ENCODE peak calls at places on chromosomes 7 and 10, in eight cellular contexts. R is MCF 10A, W is mucosa of descending colon, O is Calu3, B is tibial artery, E is GM13976, T is lower lobe of right lung, J is A673. X is an unnamed sample.

GRCh38 chr10:86251426-86251825 is 115.2 kb downstream of the GRID1 start:
- DNase-seq in R (no peak), W (no peak), O (no peak), B (no peak), E (no peak), T (no peak), J (no peak), X (no peak)

GRCh38 chr10:9608592-9608991 is 1409.1 kb upstream of the CELF2 start:
- DNase-seq in R (peak), W (no peak), O (no peak), B (no peak), E (no peak), T (no peak), J (no peak), X (no peak)

GRCh38 chr10:18399158-18399557 is 252.2 kb downstream of the NSUN6 start:
- DNase-seq in R (no peak), W (no peak), O (no peak), B (no peak), E (no peak), T (no peak), J (no peak), X (no peak)

GRCh38 chr7:127413962-127414361 is 21.5 kb upstream of the ZNF800 start:
- DNase-seq in R (no peak), W (no peak), O (no peak), B (no peak), E (no peak), T (no peak), J (no peak), X (no peak)

GRCh38 chr7:42746226-42746625 is 165.6 kb downstream of the C7orf25 start:
- DNase-seq in R (peak), W (no peak), O (no peak), B (no peak), E (no peak), T (no peak), J (peak), X (no peak)

GRCh38 chr7:134910214-134910890 is 76.0 kb upstream of the AGBL3 start:
- DNase-seq in R (no peak), W (peak), O (no peak), B (no peak), E (no peak), T (no peak), J (no peak), X (no peak)

GRCh38 chr10:68759967-68760366 is 38.9 kb downstream of the CCAR1 start:
- DNase-seq in R (no peak), W (no peak), O (no peak), B (no peak), E (no peak), T (no peak), J (no peak), X (no peak)

GRCh38 chr7:1340640-1341360 is 108.1 kb downstream of the UNCX start:
- DNase-seq in R (no peak), W (no peak), O (no peak), B (no peak), E (no peak), T (peak), J (no peak), X (no peak)

GRCh38 chr7:87151701-87152111 is 547 bp upstream of the DMTF1 start:
- DNase-seq in R (no peak), W (no peak), O (no peak), B (no peak), E (no peak), T (no peak), J (peak), X (peak)

GRCh38 chr10:3811331-3811870 is 26.4 kb upstream of the KLF6 start:
- DNase-seq in R (peak), W (peak), O (peak), B (no peak), E (peak), T (no peak), J (no peak), X (peak)

GRCh38 chr7:37149019-37149814 is 299.4 kb downstream of the ELMO1 start:
- DNase-seq in R (no peak), W (no peak), O (no peak), B (no peak), E (no peak), T (no peak), J (no peak), X (peak)

GRCh38 chr10:102775973-102776669 is 32.4 kb downstream of the WBP1L start:
- DNase-seq in R (no peak), W (peak), O (no peak), B (peak), E (no peak), T (peak), J (peak), X (no peak)

GRCh38 chr10:74011762-74012161 is 13.8 kb downstream of the VCL start:
- DNase-seq in R (peak), W (peak), O (peak), B (no peak), E (no peak), T (no peak), J (peak), X (no peak)

GRCh38 chr10:87771871-87772500 is 46.0 kb downstream of the ATAD1 start:
- DNase-seq in R (peak), W (no peak), O (no peak), B (no peak), E (peak), T (no peak), J (peak), X (peak)
- TF ChIP-seq CTCF in R (peak), W (peak), O (peak), B (peak), E (peak), T (peak), J (peak), X (peak)

DNA sequence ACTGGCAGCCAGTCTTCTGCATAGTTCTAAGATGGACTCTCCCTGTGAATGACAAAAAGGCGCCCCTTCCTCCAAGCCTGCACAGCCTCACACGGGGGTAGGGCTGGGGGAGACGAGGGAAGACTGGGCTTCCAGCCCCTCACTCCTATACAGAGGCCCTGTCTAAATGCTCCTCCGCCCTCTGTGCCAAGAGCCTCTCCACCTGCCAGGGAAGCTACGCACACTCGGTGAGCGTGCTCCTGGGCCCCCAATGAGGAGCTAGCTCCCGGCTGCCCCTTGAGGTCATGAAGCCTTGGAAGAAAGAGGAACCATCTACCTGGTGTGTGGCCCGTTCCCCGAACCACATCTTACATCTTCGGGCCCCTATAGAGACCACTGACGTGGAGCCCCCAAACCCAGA is 54.8 kb downstream of the CRTAC1 start:
- DNase-seq in R (no peak), W (no peak), O (no peak), B (no peak), E (no peak), T (no peak), J (no peak), X (no peak)
- TF ChIP-seq CTCF in R (no peak), W (no peak), O (no peak), B (no peak), E (no peak), T (no peak), J (no peak), X (no peak)

DNA sequence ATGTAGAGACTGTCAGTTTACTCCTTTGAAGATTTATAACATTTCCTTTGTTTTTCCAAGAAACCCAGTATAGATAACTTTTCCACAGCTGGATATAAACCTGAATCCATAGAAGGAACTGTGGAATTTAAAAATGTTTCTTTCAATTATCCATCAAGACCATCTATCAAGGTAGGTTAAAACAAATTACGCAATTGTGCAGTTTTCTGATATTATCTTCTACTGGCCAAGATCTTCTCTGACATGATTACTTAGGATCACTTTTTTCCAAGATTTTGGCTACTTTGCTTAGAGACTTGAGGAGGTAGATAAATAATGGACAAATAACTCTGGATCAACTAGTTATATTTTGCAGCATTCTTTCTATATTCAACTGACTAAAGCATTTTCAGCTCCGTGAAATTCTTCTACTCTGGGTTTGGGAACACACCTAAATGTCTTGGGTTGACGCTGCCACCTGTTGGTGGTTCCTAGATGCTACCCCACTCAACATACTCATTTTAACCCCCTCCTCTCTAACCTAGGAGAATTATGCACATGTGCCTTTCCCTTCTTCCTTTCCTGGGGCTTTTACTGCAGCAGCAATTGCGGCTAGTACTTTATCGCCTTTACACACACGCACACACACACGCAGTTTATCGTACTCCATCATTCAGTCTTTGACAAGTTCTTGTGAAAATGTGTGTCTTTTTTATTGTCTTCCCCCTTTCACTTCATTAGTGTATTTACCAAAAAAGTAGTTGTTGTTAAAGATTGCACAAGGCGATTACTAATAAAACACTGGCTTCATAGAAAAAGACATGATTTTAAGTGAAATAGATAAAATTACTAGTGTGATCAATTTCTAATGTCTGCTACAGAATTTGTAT is 32.7 kb downstream of the ABCB5 start:
- DNase-seq in R (peak), W (peak), O (peak), B (no peak), E (no peak), T (no peak), J (peak), X (no peak)
- TF ChIP-seq CTCF in R (peak), W (no peak), O (peak), B (no peak), E (no peak), T (peak), J (peak), X (peak)

GRCh38 chr7:39623312-39624201 is at the start of gene RALA:
- DNase-seq in R (peak), W (peak), O (peak), B (peak), E (peak), T (peak), J (peak), X (peak)
- TF ChIP-seq CTCF in R (no peak), W (no peak), O (no peak), B (no peak), E (no peak), T (no peak), J (no peak), X (no peak)

GRCh38 chr7:151696738-151697514 is 177.2 kb upstream of the RHEB start:
- DNase-seq in R (peak), W (peak), O (peak), B (no peak), E (no peak), T (no peak), J (no peak), X (no peak)
- TF ChIP-seq CTCF in R (no peak), W (no peak), O (no peak), B (no peak), E (no peak), T (no peak), J (no peak), X (no peak)